ENCODE peak calls at places on chromosomes 6 and 20, in eight cellular contexts. G is sciatic nerve; X is CD8-positive, alpha-beta T cell; L is SHP77; Y is NCI-H524; Q is CD4-positive, alpha-beta T cell; I is Daoy; C is body of pancreas. B is an unnamed sample.

GRCh38 chr6:111486921-111487320 is 3.9 kb upstream of the REV3L start:
- DNase-seq in G (no peak), X (no peak), L (no peak), Y (peak), Q (no peak), I (no peak), C (no peak), B (no peak)

GRCh38 chr20:4961746-4962145 is 39.6 kb downstream of the SLC23A2 start:
- DNase-seq in G (no peak), X (peak), L (no peak), Y (no peak), Q (no peak), I (peak), C (no peak), B (peak)

GRCh38 chr20:13784893-13785715 is at the start of the genes ESF1 and NDUFAF5:
- DNase-seq in G (peak), X (peak), L (peak), Y (peak), Q (peak), I (peak), C (peak), B (peak)

GRCh38 chr6:17015551-17016381 is 86.1 kb upstream of the STMND1 start:
- DNase-seq in G (peak), X (peak), L (no peak), Y (peak), Q (peak), I (no peak), C (no peak), B (peak)

GRCh38 chr20:5039255-5039657 is 37.9 kb upstream of the SLC23A2 start:
- DNase-seq in G (no peak), X (peak), L (no peak), Y (no peak), Q (no peak), I (no peak), C (no peak), B (no peak)

GRCh38 chr6:170423814-170424633 is 117.5 kb downstream of the FAM120B start:
- DNase-seq in G (no peak), X (no peak), L (no peak), Y (no peak), Q (no peak), I (peak), C (no peak), B (no peak)

GRCh38 chr6:28220164-28221133 is 4.6 kb upstream of the ZSCAN9 start:
- DNase-seq in G (no peak), X (no peak), L (no peak), Y (no peak), Q (no peak), I (no peak), C (no peak), B (no peak)

GRCh38 chr6:34324738-34325444 is 67.6 kb downstream of the NUDT3 start:
- DNase-seq in G (no peak), X (no peak), L (no peak), Y (peak), Q (no peak), I (no peak), C (no peak), B (no peak)

GRCh38 chr20:20567712-20568111 is 144.7 kb downstream of the RALGAPA2 start:
- DNase-seq in G (no peak), X (no peak), L (no peak), Y (peak), Q (no peak), I (no peak), C (no peak), B (no peak)

GRCh38 chr6:31858707-31859106 is 3.9 kb downstream of the NEU1 start:
- DNase-seq in G (no peak), X (no peak), L (no peak), Y (no peak), Q (no peak), I (no peak), C (no peak), B (no peak)

GRCh38 chr6:130981409-130981808 is 81.6 kb downstream of the EPB41L2 start:
- DNase-seq in G (no peak), X (no peak), L (no peak), Y (no peak), Q (no peak), I (no peak), C (no peak), B (no peak)

GRCh38 chr6:2973656-2974055 is 2.3 kb upstream of the SERPINB6 start:
- DNase-seq in G (no peak), X (no peak), L (no peak), Y (no peak), Q (no peak), I (peak), C (no peak), B (no peak)

GRCh38 chr6:391559-392440 is at the start of gene IRF4:
- DNase-seq in G (no peak), X (peak), L (no peak), Y (peak), Q (peak), I (no peak), C (no peak), B (no peak)

GRCh38 chr20:34862724-34863123 is 9.9 kb downstream of the GGT7 start:
- DNase-seq in G (no peak), X (no peak), L (no peak), Y (no peak), Q (no peak), I (no peak), C (no peak), B (no peak)

GRCh38 chr20:37693203-37693602 is 627 bp upstream of the CTNNBL1 start:
- DNase-seq in G (no peak), X (no peak), L (no peak), Y (no peak), Q (no peak), I (no peak), C (no peak), B (no peak)

GRCh38 chr20:48761023-48761785 is 66.6 kb downstream of the PREX1 start:
- DNase-seq in G (no peak), X (peak), L (no peak), Y (no peak), Q (peak), I (no peak), C (no peak), B (peak)

GRCh38 chr6:151154418-151154817 is 85.3 kb upstream of the AKAP12 start:
- DNase-seq in G (no peak), X (no peak), L (no peak), Y (no peak), Q (no peak), I (peak), C (peak), B (no peak)

GRCh38 chr20:53642196-53643030 is 48.8 kb upstream of the ZNF217 start:
- DNase-seq in G (no peak), X (peak), L (no peak), Y (no peak), Q (peak), I (peak), C (peak), B (peak)